ENCODE peak calls at places on chromosomes 5 and 9, in ten cellular contexts. One of them, this sample, is unnamed.

GRCh38 chr9:95382433-95382832 is 64.9 kb upstream of the FANCC start:
- DNase-seq in activated naive CD4-positive, alpha-beta T cell treated with anti-CD3 and anti-CD28 coated beads, Interleukin-2, amount 50 U/mL, for 16 hours: no peak
- DNase-seq in activated gamma-delta T cell treated with Interleukin-2 at 50 U/mL for 16 hours: no peak
- DNase-seq in mucosa of descending colon: no peak
- DNase-seq in naive thymus-derived CD8-positive, alpha-beta T cell: no peak
- DNase-seq in HEK293T: no peak
- DNase-seq in stimulated activated CD4-positive, alpha-beta T cell treated with anti-CD3 and anti-CD28 coated beads, TNF-alpha, amount 100 ng/mL, for 24 hours: no peak
- DNase-seq in AG10803: no peak
- DNase-seq in NCI-H2029: no peak
- DNase-seq in CD4-positive, CD25-positive, alpha-beta regulatory T cell: no peak
- DNase-seq in this sample: no peak

GRCh38 chr5:157528036-157528632 is 47.4 kb downstream of the ADAM19 start:
- DNase-seq in activated naive CD4-positive, alpha-beta T cell treated with anti-CD3 and anti-CD28 coated beads, Interleukin-2, amount 50 U/mL, for 16 hours: no peak
- DNase-seq in activated gamma-delta T cell treated with Interleukin-2 at 50 U/mL for 16 hours: no peak
- DNase-seq in mucosa of descending colon: peak
- DNase-seq in naive thymus-derived CD8-positive, alpha-beta T cell: no peak
- DNase-seq in HEK293T: no peak
- DNase-seq in stimulated activated CD4-positive, alpha-beta T cell treated with anti-CD3 and anti-CD28 coated beads, TNF-alpha, amount 100 ng/mL, for 24 hours: no peak
- DNase-seq in AG10803: peak
- DNase-seq in NCI-H2029: no peak
- DNase-seq in CD4-positive, CD25-positive, alpha-beta regulatory T cell: no peak
- DNase-seq in this sample: no peak

GRCh38 chr9:81183763-81184162 is 505.6 kb downstream of the TLE1 start:
- DNase-seq in activated naive CD4-positive, alpha-beta T cell treated with anti-CD3 and anti-CD28 coated beads, Interleukin-2, amount 50 U/mL, for 16 hours: no peak
- DNase-seq in activated gamma-delta T cell treated with Interleukin-2 at 50 U/mL for 16 hours: no peak
- DNase-seq in mucosa of descending colon: no peak
- DNase-seq in naive thymus-derived CD8-positive, alpha-beta T cell: no peak
- DNase-seq in HEK293T: no peak
- DNase-seq in stimulated activated CD4-positive, alpha-beta T cell treated with anti-CD3 and anti-CD28 coated beads, TNF-alpha, amount 100 ng/mL, for 24 hours: no peak
- DNase-seq in AG10803: no peak
- DNase-seq in NCI-H2029: no peak
- DNase-seq in CD4-positive, CD25-positive, alpha-beta regulatory T cell: no peak
- DNase-seq in this sample: no peak

GRCh38 chr9:34577635-34578240 is 11.8 kb downstream of the CNTFR start:
- DNase-seq in activated naive CD4-positive, alpha-beta T cell treated with anti-CD3 and anti-CD28 coated beads, Interleukin-2, amount 50 U/mL, for 16 hours: no peak
- DNase-seq in activated gamma-delta T cell treated with Interleukin-2 at 50 U/mL for 16 hours: no peak
- DNase-seq in mucosa of descending colon: no peak
- DNase-seq in naive thymus-derived CD8-positive, alpha-beta T cell: no peak
- DNase-seq in HEK293T: no peak
- DNase-seq in stimulated activated CD4-positive, alpha-beta T cell treated with anti-CD3 and anti-CD28 coated beads, TNF-alpha, amount 100 ng/mL, for 24 hours: no peak
- DNase-seq in AG10803: no peak
- DNase-seq in NCI-H2029: no peak
- DNase-seq in CD4-positive, CD25-positive, alpha-beta regulatory T cell: no peak
- DNase-seq in this sample: no peak

GRCh38 chr9:88018101-88018500 is 43.8 kb upstream of the CDK20 start:
- DNase-seq in activated naive CD4-positive, alpha-beta T cell treated with anti-CD3 and anti-CD28 coated beads, Interleukin-2, amount 50 U/mL, for 16 hours: no peak
- DNase-seq in activated gamma-delta T cell treated with Interleukin-2 at 50 U/mL for 16 hours: no peak
- DNase-seq in mucosa of descending colon: no peak
- DNase-seq in naive thymus-derived CD8-positive, alpha-beta T cell: no peak
- DNase-seq in HEK293T: no peak
- DNase-seq in stimulated activated CD4-positive, alpha-beta T cell treated with anti-CD3 and anti-CD28 coated beads, TNF-alpha, amount 100 ng/mL, for 24 hours: no peak
- DNase-seq in AG10803: no peak
- DNase-seq in NCI-H2029: no peak
- DNase-seq in CD4-positive, CD25-positive, alpha-beta regulatory T cell: no peak
- DNase-seq in this sample: no peak

GRCh38 chr9:107638922-107639321 is 149.4 kb upstream of the KLF4 start:
- DNase-seq in activated naive CD4-positive, alpha-beta T cell treated with anti-CD3 and anti-CD28 coated beads, Interleukin-2, amount 50 U/mL, for 16 hours: no peak
- DNase-seq in activated gamma-delta T cell treated with Interleukin-2 at 50 U/mL for 16 hours: no peak
- DNase-seq in mucosa of descending colon: peak
- DNase-seq in naive thymus-derived CD8-positive, alpha-beta T cell: no peak
- DNase-seq in HEK293T: no peak
- DNase-seq in stimulated activated CD4-positive, alpha-beta T cell treated with anti-CD3 and anti-CD28 coated beads, TNF-alpha, amount 100 ng/mL, for 24 hours: no peak
- DNase-seq in AG10803: peak
- DNase-seq in NCI-H2029: no peak
- DNase-seq in CD4-positive, CD25-positive, alpha-beta regulatory T cell: no peak
- DNase-seq in this sample: no peak

GRCh38 chr9:132207839-132208615 is 46.2 kb downstream of the NTNG2 start:
- DNase-seq in activated naive CD4-positive, alpha-beta T cell treated with anti-CD3 and anti-CD28 coated beads, Interleukin-2, amount 50 U/mL, for 16 hours: no peak
- DNase-seq in activated gamma-delta T cell treated with Interleukin-2 at 50 U/mL for 16 hours: no peak
- DNase-seq in mucosa of descending colon: no peak
- DNase-seq in naive thymus-derived CD8-positive, alpha-beta T cell: no peak
- DNase-seq in HEK293T: no peak
- DNase-seq in stimulated activated CD4-positive, alpha-beta T cell treated with anti-CD3 and anti-CD28 coated beads, TNF-alpha, amount 100 ng/mL, for 24 hours: no peak
- DNase-seq in AG10803: no peak
- DNase-seq in NCI-H2029: no peak
- DNase-seq in CD4-positive, CD25-positive, alpha-beta regulatory T cell: no peak
- DNase-seq in this sample: no peak

GRCh38 chr9:133647148-133647547 is 11.0 kb downstream of the DBH start:
- DNase-seq in activated naive CD4-positive, alpha-beta T cell treated with anti-CD3 and anti-CD28 coated beads, Interleukin-2, amount 50 U/mL, for 16 hours: no peak
- DNase-seq in activated gamma-delta T cell treated with Interleukin-2 at 50 U/mL for 16 hours: no peak
- DNase-seq in mucosa of descending colon: no peak
- DNase-seq in naive thymus-derived CD8-positive, alpha-beta T cell: no peak
- DNase-seq in HEK293T: no peak
- DNase-seq in stimulated activated CD4-positive, alpha-beta T cell treated with anti-CD3 and anti-CD28 coated beads, TNF-alpha, amount 100 ng/mL, for 24 hours: no peak
- DNase-seq in AG10803: no peak
- DNase-seq in NCI-H2029: no peak
- DNase-seq in CD4-positive, CD25-positive, alpha-beta regulatory T cell: no peak
- DNase-seq in this sample: no peak

GRCh38 chr5:126594077-126594476 is 942 bp downstream of the ALDH7A1 start:
- DNase-seq in activated naive CD4-positive, alpha-beta T cell treated with anti-CD3 and anti-CD28 coated beads, Interleukin-2, amount 50 U/mL, for 16 hours: no peak
- DNase-seq in activated gamma-delta T cell treated with Interleukin-2 at 50 U/mL for 16 hours: no peak
- DNase-seq in mucosa of descending colon: no peak
- DNase-seq in naive thymus-derived CD8-positive, alpha-beta T cell: no peak
- DNase-seq in HEK293T: peak
- DNase-seq in stimulated activated CD4-positive, alpha-beta T cell treated with anti-CD3 and anti-CD28 coated beads, TNF-alpha, amount 100 ng/mL, for 24 hours: no peak
- DNase-seq in AG10803: peak
- DNase-seq in NCI-H2029: no peak
- DNase-seq in CD4-positive, CD25-positive, alpha-beta regulatory T cell: no peak
- DNase-seq in this sample: no peak

GRCh38 chr9:89864731-89865130 is 259.9 kb downstream of the GADD45G start:
- DNase-seq in activated naive CD4-positive, alpha-beta T cell treated with anti-CD3 and anti-CD28 coated beads, Interleukin-2, amount 50 U/mL, for 16 hours: no peak
- DNase-seq in activated gamma-delta T cell treated with Interleukin-2 at 50 U/mL for 16 hours: no peak
- DNase-seq in mucosa of descending colon: no peak
- DNase-seq in naive thymus-derived CD8-positive, alpha-beta T cell: no peak
- DNase-seq in HEK293T: no peak
- DNase-seq in stimulated activated CD4-positive, alpha-beta T cell treated with anti-CD3 and anti-CD28 coated beads, TNF-alpha, amount 100 ng/mL, for 24 hours: no peak
- DNase-seq in AG10803: no peak
- DNase-seq in NCI-H2029: no peak
- DNase-seq in CD4-positive, CD25-positive, alpha-beta regulatory T cell: no peak
- DNase-seq in this sample: no peak

GRCh38 chr9:113579270-113580040 is 115.9 kb downstream of the RGS3 start:
- DNase-seq in activated naive CD4-positive, alpha-beta T cell treated with anti-CD3 and anti-CD28 coated beads, Interleukin-2, amount 50 U/mL, for 16 hours: no peak
- DNase-seq in activated gamma-delta T cell treated with Interleukin-2 at 50 U/mL for 16 hours: peak
- DNase-seq in mucosa of descending colon: peak
- DNase-seq in naive thymus-derived CD8-positive, alpha-beta T cell: peak
- DNase-seq in HEK293T: no peak
- DNase-seq in stimulated activated CD4-positive, alpha-beta T cell treated with anti-CD3 and anti-CD28 coated beads, TNF-alpha, amount 100 ng/mL, for 24 hours: no peak
- DNase-seq in AG10803: no peak
- DNase-seq in NCI-H2029: no peak
- DNase-seq in CD4-positive, CD25-positive, alpha-beta regulatory T cell: peak
- DNase-seq in this sample: no peak

GRCh38 chr5:643351-643801 is 31.2 kb downstream of the CEP72 start:
- DNase-seq in activated naive CD4-positive, alpha-beta T cell treated with anti-CD3 and anti-CD28 coated beads, Interleukin-2, amount 50 U/mL, for 16 hours: no peak
- DNase-seq in activated gamma-delta T cell treated with Interleukin-2 at 50 U/mL for 16 hours: no peak
- DNase-seq in mucosa of descending colon: no peak
- DNase-seq in naive thymus-derived CD8-positive, alpha-beta T cell: no peak
- DNase-seq in HEK293T: no peak
- DNase-seq in stimulated activated CD4-positive, alpha-beta T cell treated with anti-CD3 and anti-CD28 coated beads, TNF-alpha, amount 100 ng/mL, for 24 hours: no peak
- DNase-seq in AG10803: no peak
- DNase-seq in NCI-H2029: no peak
- DNase-seq in CD4-positive, CD25-positive, alpha-beta regulatory T cell: no peak
- DNase-seq in this sample: no peak

GRCh38 chr5:142215915-142216681 is 107.5 kb downstream of the NDFIP1 start:
- DNase-seq in activated naive CD4-positive, alpha-beta T cell treated with anti-CD3 and anti-CD28 coated beads, Interleukin-2, amount 50 U/mL, for 16 hours: no peak
- DNase-seq in activated gamma-delta T cell treated with Interleukin-2 at 50 U/mL for 16 hours: no peak
- DNase-seq in mucosa of descending colon: peak
- DNase-seq in naive thymus-derived CD8-positive, alpha-beta T cell: no peak
- DNase-seq in HEK293T: no peak
- DNase-seq in stimulated activated CD4-positive, alpha-beta T cell treated with anti-CD3 and anti-CD28 coated beads, TNF-alpha, amount 100 ng/mL, for 24 hours: no peak
- DNase-seq in AG10803: peak
- DNase-seq in NCI-H2029: peak
- DNase-seq in CD4-positive, CD25-positive, alpha-beta regulatory T cell: no peak
- DNase-seq in this sample: no peak

GRCh38 chr5:123176224-123176937 is 87.3 kb downstream of the PRDM6 start:
- DNase-seq in activated naive CD4-positive, alpha-beta T cell treated with anti-CD3 and anti-CD28 coated beads, Interleukin-2, amount 50 U/mL, for 16 hours: no peak
- DNase-seq in activated gamma-delta T cell treated with Interleukin-2 at 50 U/mL for 16 hours: no peak
- DNase-seq in mucosa of descending colon: no peak
- DNase-seq in naive thymus-derived CD8-positive, alpha-beta T cell: no peak
- DNase-seq in HEK293T: no peak
- DNase-seq in stimulated activated CD4-positive, alpha-beta T cell treated with anti-CD3 and anti-CD28 coated beads, TNF-alpha, amount 100 ng/mL, for 24 hours: no peak
- DNase-seq in AG10803: peak
- DNase-seq in NCI-H2029: no peak
- DNase-seq in CD4-positive, CD25-positive, alpha-beta regulatory T cell: no peak
- DNase-seq in this sample: no peak

GRCh38 chr9:136170291-136170901 is 34.5 kb downstream of the LHX3 start:
- DNase-seq in activated naive CD4-positive, alpha-beta T cell treated with anti-CD3 and anti-CD28 coated beads, Interleukin-2, amount 50 U/mL, for 16 hours: peak
- DNase-seq in activated gamma-delta T cell treated with Interleukin-2 at 50 U/mL for 16 hours: peak
- DNase-seq in mucosa of descending colon: peak
- DNase-seq in naive thymus-derived CD8-positive, alpha-beta T cell: peak
- DNase-seq in HEK293T: peak
- DNase-seq in stimulated activated CD4-positive, alpha-beta T cell treated with anti-CD3 and anti-CD28 coated beads, TNF-alpha, amount 100 ng/mL, for 24 hours: peak
- DNase-seq in AG10803: no peak
- DNase-seq in NCI-H2029: no peak
- DNase-seq in CD4-positive, CD25-positive, alpha-beta regulatory T cell: peak
- DNase-seq in this sample: peak

GRCh38 chr9:83706703-83707517 is 848 bp downstream of the UBQLN1 start:
- DNase-seq in activated naive CD4-positive, alpha-beta T cell treated with anti-CD3 and anti-CD28 coated beads, Interleukin-2, amount 50 U/mL, for 16 hours: peak
- DNase-seq in activated gamma-delta T cell treated with Interleukin-2 at 50 U/mL for 16 hours: peak
- DNase-seq in mucosa of descending colon: peak
- DNase-seq in naive thymus-derived CD8-positive, alpha-beta T cell: peak
- DNase-seq in HEK293T: peak
- DNase-seq in stimulated activated CD4-positive, alpha-beta T cell treated with anti-CD3 and anti-CD28 coated beads, TNF-alpha, amount 100 ng/mL, for 24 hours: peak
- DNase-seq in AG10803: peak
- DNase-seq in NCI-H2029: no peak
- DNase-seq in CD4-positive, CD25-positive, alpha-beta regulatory T cell: peak
- DNase-seq in this sample: peak

GRCh38 chr9:131697097-131697496 is 42.8 kb downstream of the RAPGEF1 start:
- DNase-seq in activated naive CD4-positive, alpha-beta T cell treated with anti-CD3 and anti-CD28 coated beads, Interleukin-2, amount 50 U/mL, for 16 hours: no peak
- DNase-seq in activated gamma-delta T cell treated with Interleukin-2 at 50 U/mL for 16 hours: no peak
- DNase-seq in mucosa of descending colon: no peak
- DNase-seq in naive thymus-derived CD8-positive, alpha-beta T cell: no peak
- DNase-seq in HEK293T: no peak
- DNase-seq in stimulated activated CD4-positive, alpha-beta T cell treated with anti-CD3 and anti-CD28 coated beads, TNF-alpha, amount 100 ng/mL, for 24 hours: no peak
- DNase-seq in AG10803: no peak
- DNase-seq in NCI-H2029: no peak
- DNase-seq in CD4-positive, CD25-positive, alpha-beta regulatory T cell: no peak
- DNase-seq in this sample: no peak

GRCh38 chr9:107484117-107484723 is 5.3 kb downstream of the KLF4 start:
- DNase-seq in activated naive CD4-positive, alpha-beta T cell treated with anti-CD3 and anti-CD28 coated beads, Interleukin-2, amount 50 U/mL, for 16 hours: no peak
- DNase-seq in activated gamma-delta T cell treated with Interleukin-2 at 50 U/mL for 16 hours: no peak
- DNase-seq in mucosa of descending colon: peak
- DNase-seq in naive thymus-derived CD8-positive, alpha-beta T cell: no peak
- DNase-seq in HEK293T: peak
- DNase-seq in stimulated activated CD4-positive, alpha-beta T cell treated with anti-CD3 and anti-CD28 coated beads, TNF-alpha, amount 100 ng/mL, for 24 hours: no peak
- DNase-seq in AG10803: peak
- DNase-seq in NCI-H2029: peak
- DNase-seq in CD4-positive, CD25-positive, alpha-beta regulatory T cell: peak
- DNase-seq in this sample: peak

GRCh38 chr9:22129134-22129533 is 120.0 kb upstream of the CDKN2B start:
- DNase-seq in activated naive CD4-positive, alpha-beta T cell treated with anti-CD3 and anti-CD28 coated beads, Interleukin-2, amount 50 U/mL, for 16 hours: no peak
- DNase-seq in activated gamma-delta T cell treated with Interleukin-2 at 50 U/mL for 16 hours: no peak
- DNase-seq in mucosa of descending colon: no peak
- DNase-seq in naive thymus-derived CD8-positive, alpha-beta T cell: no peak
- DNase-seq in HEK293T: no peak
- DNase-seq in stimulated activated CD4-positive, alpha-beta T cell treated with anti-CD3 and anti-CD28 coated beads, TNF-alpha, amount 100 ng/mL, for 24 hours: no peak
- DNase-seq in AG10803: peak
- DNase-seq in NCI-H2029: no peak
- DNase-seq in CD4-positive, CD25-positive, alpha-beta regulatory T cell: no peak
- DNase-seq in this sample: no peak

GRCh38 chr5:1545126-1545797 is 21.5 kb upstream of the LPCAT1 start:
- DNase-seq in activated naive CD4-positive, alpha-beta T cell treated with anti-CD3 and anti-CD28 coated beads, Interleukin-2, amount 50 U/mL, for 16 hours: no peak
- DNase-seq in activated gamma-delta T cell treated with Interleukin-2 at 50 U/mL for 16 hours: no peak
- DNase-seq in mucosa of descending colon: no peak
- DNase-seq in naive thymus-derived CD8-positive, alpha-beta T cell: no peak
- DNase-seq in HEK293T: no peak
- DNase-seq in stimulated activated CD4-positive, alpha-beta T cell treated with anti-CD3 and anti-CD28 coated beads, TNF-alpha, amount 100 ng/mL, for 24 hours: no peak
- DNase-seq in AG10803: no peak
- DNase-seq in NCI-H2029: no peak
- DNase-seq in CD4-positive, CD25-positive, alpha-beta regulatory T cell: no peak
- DNase-seq in this sample: no peak

GRCh38 chr5:44935871-44936270 is 127.1 kb downstream of the MRPS30 start:
- DNase-seq in activated naive CD4-positive, alpha-beta T cell treated with anti-CD3 and anti-CD28 coated beads, Interleukin-2, amount 50 U/mL, for 16 hours: no peak
- DNase-seq in activated gamma-delta T cell treated with Interleukin-2 at 50 U/mL for 16 hours: no peak
- DNase-seq in mucosa of descending colon: no peak
- DNase-seq in naive thymus-derived CD8-positive, alpha-beta T cell: no peak
- DNase-seq in HEK293T: no peak
- DNase-seq in stimulated activated CD4-positive, alpha-beta T cell treated with anti-CD3 and anti-CD28 coated beads, TNF-alpha, amount 100 ng/mL, for 24 hours: no peak
- DNase-seq in AG10803: no peak
- DNase-seq in NCI-H2029: no peak
- DNase-seq in CD4-positive, CD25-positive, alpha-beta regulatory T cell: no peak
- DNase-seq in this sample: no peak

GRCh38 chr9:18320046-18320445 is 153.9 kb upstream of the ADAMTSL1 start:
- DNase-seq in activated naive CD4-positive, alpha-beta T cell treated with anti-CD3 and anti-CD28 coated beads, Interleukin-2, amount 50 U/mL, for 16 hours: no peak
- DNase-seq in activated gamma-delta T cell treated with Interleukin-2 at 50 U/mL for 16 hours: no peak
- DNase-seq in mucosa of descending colon: no peak
- DNase-seq in naive thymus-derived CD8-positive, alpha-beta T cell: no peak
- DNase-seq in HEK293T: no peak
- DNase-seq in stimulated activated CD4-positive, alpha-beta T cell treated with anti-CD3 and anti-CD28 coated beads, TNF-alpha, amount 100 ng/mL, for 24 hours: no peak
- DNase-seq in AG10803: no peak
- DNase-seq in NCI-H2029: no peak
- DNase-seq in CD4-positive, CD25-positive, alpha-beta regulatory T cell: no peak
- DNase-seq in this sample: no peak

GRCh38 chr5:61301820-61302563 is 30.1 kb upstream of the ZSWIM6 start:
- DNase-seq in activated naive CD4-positive, alpha-beta T cell treated with anti-CD3 and anti-CD28 coated beads, Interleukin-2, amount 50 U/mL, for 16 hours: no peak
- DNase-seq in activated gamma-delta T cell treated with Interleukin-2 at 50 U/mL for 16 hours: no peak
- DNase-seq in mucosa of descending colon: peak
- DNase-seq in naive thymus-derived CD8-positive, alpha-beta T cell: no peak
- DNase-seq in HEK293T: no peak
- DNase-seq in stimulated activated CD4-positive, alpha-beta T cell treated with anti-CD3 and anti-CD28 coated beads, TNF-alpha, amount 100 ng/mL, for 24 hours: no peak
- DNase-seq in AG10803: peak
- DNase-seq in NCI-H2029: no peak
- DNase-seq in CD4-positive, CD25-positive, alpha-beta regulatory T cell: no peak
- DNase-seq in this sample: no peak

GRCh38 chr5:173974688-173975239 is 14.2 kb upstream of the C5orf47 start:
- DNase-seq in activated naive CD4-positive, alpha-beta T cell treated with anti-CD3 and anti-CD28 coated beads, Interleukin-2, amount 50 U/mL, for 16 hours: no peak
- DNase-seq in activated gamma-delta T cell treated with Interleukin-2 at 50 U/mL for 16 hours: no peak
- DNase-seq in mucosa of descending colon: no peak
- DNase-seq in naive thymus-derived CD8-positive, alpha-beta T cell: no peak
- DNase-seq in HEK293T: no peak
- DNase-seq in stimulated activated CD4-positive, alpha-beta T cell treated with anti-CD3 and anti-CD28 coated beads, TNF-alpha, amount 100 ng/mL, for 24 hours: no peak
- DNase-seq in AG10803: no peak
- DNase-seq in NCI-H2029: no peak
- DNase-seq in CD4-positive, CD25-positive, alpha-beta regulatory T cell: no peak
- DNase-seq in this sample: no peak

GRCh38 chr9:114957558-114957957 is 27.2 kb upstream of the TNFSF8 start:
- DNase-seq in activated naive CD4-positive, alpha-beta T cell treated with anti-CD3 and anti-CD28 coated beads, Interleukin-2, amount 50 U/mL, for 16 hours: no peak
- DNase-seq in activated gamma-delta T cell treated with Interleukin-2 at 50 U/mL for 16 hours: no peak
- DNase-seq in mucosa of descending colon: no peak
- DNase-seq in naive thymus-derived CD8-positive, alpha-beta T cell: no peak
- DNase-seq in HEK293T: no peak
- DNase-seq in stimulated activated CD4-positive, alpha-beta T cell treated with anti-CD3 and anti-CD28 coated beads, TNF-alpha, amount 100 ng/mL, for 24 hours: no peak
- DNase-seq in AG10803: peak
- DNase-seq in NCI-H2029: no peak
- DNase-seq in CD4-positive, CD25-positive, alpha-beta regulatory T cell: no peak
- DNase-seq in this sample: no peak

GRCh38 chr9:135580664-135581380 is 19.3 kb downstream of the PAEP start:
- DNase-seq in activated naive CD4-positive, alpha-beta T cell treated with anti-CD3 and anti-CD28 coated beads, Interleukin-2, amount 50 U/mL, for 16 hours: no peak
- DNase-seq in activated gamma-delta T cell treated with Interleukin-2 at 50 U/mL for 16 hours: no peak
- DNase-seq in mucosa of descending colon: no peak
- DNase-seq in naive thymus-derived CD8-positive, alpha-beta T cell: no peak
- DNase-seq in HEK293T: no peak
- DNase-seq in stimulated activated CD4-positive, alpha-beta T cell treated with anti-CD3 and anti-CD28 coated beads, TNF-alpha, amount 100 ng/mL, for 24 hours: no peak
- DNase-seq in AG10803: no peak
- DNase-seq in NCI-H2029: no peak
- DNase-seq in CD4-positive, CD25-positive, alpha-beta regulatory T cell: no peak
- DNase-seq in this sample: no peak

GRCh38 chr5:140239939-140240700 is 62.8 kb downstream of the PFDN1 start:
- DNase-seq in activated naive CD4-positive, alpha-beta T cell treated with anti-CD3 and anti-CD28 coated beads, Interleukin-2, amount 50 U/mL, for 16 hours: peak
- DNase-seq in activated gamma-delta T cell treated with Interleukin-2 at 50 U/mL for 16 hours: peak
- DNase-seq in mucosa of descending colon: peak
- DNase-seq in naive thymus-derived CD8-positive, alpha-beta T cell: peak
- DNase-seq in HEK293T: peak
- DNase-seq in stimulated activated CD4-positive, alpha-beta T cell treated with anti-CD3 and anti-CD28 coated beads, TNF-alpha, amount 100 ng/mL, for 24 hours: peak
- DNase-seq in AG10803: peak
- DNase-seq in NCI-H2029: peak
- DNase-seq in CD4-positive, CD25-positive, alpha-beta regulatory T cell: peak
- DNase-seq in this sample: peak

GRCh38 chr9:121156263-121156731 is 45.4 kb downstream of the RAB14 start:
- DNase-seq in activated naive CD4-positive, alpha-beta T cell treated with anti-CD3 and anti-CD28 coated beads, Interleukin-2, amount 50 U/mL, for 16 hours: no peak
- DNase-seq in activated gamma-delta T cell treated with Interleukin-2 at 50 U/mL for 16 hours: peak
- DNase-seq in mucosa of descending colon: no peak
- DNase-seq in naive thymus-derived CD8-positive, alpha-beta T cell: no peak
- DNase-seq in HEK293T: no peak
- DNase-seq in stimulated activated CD4-positive, alpha-beta T cell treated with anti-CD3 and anti-CD28 coated beads, TNF-alpha, amount 100 ng/mL, for 24 hours: no peak
- DNase-seq in AG10803: peak
- DNase-seq in NCI-H2029: no peak
- DNase-seq in CD4-positive, CD25-positive, alpha-beta regulatory T cell: peak
- DNase-seq in this sample: no peak

This sample was measured in K562.